ENCODE peak calls at places on chromosomes 2 and 18, in seven cellular contexts. S, I, F, C, A, B and W are unnamed samples.

GRCh38 chr2:51387235-51387634 is 355.3 kb upstream of the NRXN1 start:
- DNase-seq in A (no peak), I (no peak), B (no peak), S (no peak), F (no peak), C (no peak), W (peak; percentile 92)

GRCh38 chr2:100934504-100935371 is 67.4 kb upstream of the RPL31 start:
- DNase-seq in S (no peak), B (no peak), C (no peak), F (no peak), I (no peak), A (no peak), W (no peak)

GRCh38 chr2:75311993-75312392 is 112.7 kb upstream of the TACR1 start:
- DNase-seq in C (peak; percentile 34), S (no peak), F (no peak), A (no peak), B (no peak), I (no peak), W (no peak)

GRCh38 chr2:50840346-50841124 is 191.4 kb downstream of the NRXN1 start:
- DNase-seq in S (no peak), C (no peak), I (no peak), F (no peak), A (no peak), B (no peak), W (no peak)

GRCh38 chr2:217121565-217121964 is 261.7 kb upstream of the TNP1 start:
- DNase-seq in B (no peak), F (no peak), C (no peak), I (no peak), A (no peak), S (no peak), W (no peak)

GRCh38 chr2:222568866-222569265 is 87.0 kb downstream of the FARSB start:
- DNase-seq in F (peak; percentile 35), S (no peak), I (no peak), B (peak; percentile 86), A (no peak), C (no peak), W (peak; percentile 90)

GRCh38 chr2:241475267-241475666 is 33.1 kb downstream of the STK25 start:
- DNase-seq in C (no peak), I (no peak), S (no peak), F (no peak), A (no peak), B (no peak), W (no peak)

GRCh38 chr2:173353556-173353955 is 1.1 kb upstream of the CDCA7 start:
- DNase-seq in I (no peak), S (no peak), C (no peak), B (no peak), F (no peak), A (no peak), W (no peak)

GRCh38 chr2:154439156-154439555 is 259.3 kb upstream of the KCNJ3 start:
- DNase-seq in I (no peak), A (no peak), B (no peak), C (no peak), S (no peak), F (no peak), W (no peak)

GRCh38 chr2:196176142-196176738 is 4.9 kb upstream of the STK17B start:
- DNase-seq in I (peak; percentile 87), A (peak; percentile 86), B (no peak), C (no peak), F (no peak), S (peak; percentile 82), W (no peak)

GRCh38 chr18:44740000-44740399 is 59.3 kb downstream of the SETBP1 start:
- DNase-seq in I (no peak), A (no peak), S (no peak), B (no peak), C (no peak), F (no peak), W (no peak)

GRCh38 chr18:68555935-68556334 is 159.0 kb downstream of the TMX3 start:
- DNase-seq in A (no peak), I (no peak), F (no peak), C (no peak), S (no peak), B (peak; percentile 39), W (no peak)

GRCh38 chr2:105369009-105369408 is 29.8 kb downstream of the FHL2 start:
- DNase-seq in I (no peak), S (no peak), C (no peak), B (no peak), F (no peak), A (no peak), W (no peak)

GRCh38 chr18:9961031-9961430 is 47.2 kb downstream of the VAPA start:
- DNase-seq in C (no peak), B (peak; percentile 57), I (no peak), S (no peak), A (no peak), F (no peak), W (peak; percentile 40)

GRCh38 chr2:207995887-207996286 is 29.4 kb downstream of the PLEKHM3 start:
- DNase-seq in B (peak; percentile 48), C (no peak), A (no peak), F (no peak), I (no peak), S (no peak), W (peak; percentile 32)

GRCh38 chr2:121644715-121645114 is 4.5 kb downstream of the CLASP1 start:
- DNase-seq in C (no peak), S (no peak), I (no peak), B (no peak), A (no peak), F (no peak), W (no peak)

GRCh38 chr2:72108121-72108520 is 39.5 kb downstream of the CYP26B1 start:
- DNase-seq in S (no peak), A (no peak), I (no peak), F (no peak), B (no peak), C (no peak), W (peak; percentile 24)

GRCh38 chr2:75090770-75091515 is 108.4 kb downstream of the TACR1 start:
- DNase-seq in B (no peak), I (no peak), F (no peak), C (no peak), S (no peak), A (no peak), W (no peak)

GRCh38 chr2:131493199-131494018 is 1.2 kb upstream of the MZT2A start:
- DNase-seq in I (no peak), C (peak; percentile 29), A (peak; percentile 16), F (no peak), S (no peak), B (no peak), W (peak; percentile 8)

GRCh38 chr2:120227111-120227991 is 4.2 kb upstream of the TMEM185B start:
- DNase-seq in B (no peak), A (peak; percentile 49), S (no peak), I (peak; percentile 54), F (no peak), C (no peak), W (no peak)

GRCh38 chr18:3346487-3346886 is 84.6 kb downstream of the MYL12B start:
- DNase-seq in S (no peak), A (no peak), B (peak; percentile 40), F (no peak), I (no peak), C (no peak), W (no peak)

GRCh38 chr2:230411484-230412368 is 4.3 kb upstream of the SP100 start:
- DNase-seq in C (peak; percentile 53), B (peak; percentile 45), A (peak; percentile 68), S (peak; percentile 39), I (peak; percentile 43), F (peak; percentile 31), W (peak; percentile 68)

GRCh38 chr2:71684226-71685072 is 231.1 kb downstream of the DYSF start:
- DNase-seq in A (no peak), I (no peak), F (no peak), B (no peak), S (no peak), C (no peak), W (no peak)

GRCh38 chr18:34758378-34758948 is 48.4 kb downstream of the DTNA start:
- DNase-seq in F (no peak), B (no peak), C (no peak), S (no peak), I (no peak), A (no peak), W (no peak)

GRCh38 chr18:50748243-50749229 is 71.3 kb downstream of the MRO start:
- DNase-seq in B (no peak), A (no peak), I (no peak), F (no peak), C (no peak), S (no peak), W (no peak)

GRCh38 chr2:151614159-151614558 is 120.1 kb downstream of the NEB start:
- DNase-seq in F (no peak), I (no peak), B (no peak), A (no peak), C (no peak), S (no peak), W (no peak)

GRCh38 chr2:152585830-152586484 is 131.3 kb downstream of the PRPF40A start:
- DNase-seq in B (peak; percentile 98), F (no peak), A (no peak), I (no peak), C (no peak), S (no peak), W (peak; percentile 96)

GRCh38 chr2:69946351-69947077 is 14.9 kb downstream of the ASPRV1 start:
- DNase-seq in S (peak; percentile 31), I (peak; percentile 47), A (peak; percentile 78), B (peak; percentile 64), C (no peak), F (no peak), W (peak; percentile 60)

GRCh38 chr2:23498941-23499340 is 114.0 kb downstream of the KLHL29 start:
- DNase-seq in C (no peak), S (no peak), B (peak; percentile 28), A (no peak), F (no peak), I (no peak), W (peak; percentile 39)

GRCh38 chr18:72456802-72457201 is 87.3 kb downstream of the CBLN2 start:
- DNase-seq in S (no peak), C (no peak), I (no peak), B (peak; percentile 5), A (no peak), F (no peak), W (peak; percentile 25)

GRCh38 chr2:116057538-116057937 is 1615.1 kb downstream of the DPP10 start:
- DNase-seq in A (no peak), F (no peak), C (no peak), I (no peak), S (no peak), B (no peak), W (no peak)

GRCh38 chr2:10162586-10163497 is 40.3 kb downstream of the RRM2 start:
- DNase-seq in F (peak; percentile 32), I (no peak), A (no peak), B (no peak), C (peak; percentile 46), S (peak; percentile 15), W (no peak)

GRCh38 chr2:179343945-179344279 is 79.3 kb upstream of the SESTD1 start:
- DNase-seq in B (no peak), F (no peak), S (no peak), C (no peak), I (no peak), A (no peak), W (no peak)